ENCODE peak calls at places on chromosomes 6 and 20, in nine cellular contexts. D, B, R, U, J, C, W, Y and Q are unnamed samples.

GRCh38 chr6:167501831-167502385 is 177.0 kb downstream of the TTLL2 start:
- DNase-seq in D (no peak), B (no peak), R (peak), U (no peak), J (no peak), C (peak), W (peak), Y (no peak), Q (peak)

GRCh38 chr6:30358340-30358679 is 13.4 kb downstream of the RPP21 start:
- DNase-seq in D (no peak), B (no peak), R (peak), U (no peak), J (no peak), C (peak), W (no peak), Y (no peak), Q (no peak)

GRCh38 chr20:32871622-32872160 is 13.0 kb downstream of the EFCAB8 start:
- DNase-seq in D (no peak), B (peak), R (no peak), U (no peak), J (no peak), C (no peak), W (no peak), Y (no peak), Q (no peak)

GRCh38 chr20:37257530-37257929 is 4.1 kb downstream of the GHRH start:
- DNase-seq in D (no peak), B (no peak), R (no peak), U (no peak), J (no peak), C (no peak), W (no peak), Y (no peak), Q (no peak)

GRCh38 chr6:71107935-71108420 is 151.1 kb upstream of the B3GAT2 start:
- DNase-seq in D (no peak), B (no peak), R (no peak), U (no peak), J (no peak), C (peak), W (no peak), Y (no peak), Q (no peak)

GRCh38 chr6:25886066-25886465 is 12.0 kb upstream of the SLC17A3 start:
- DNase-seq in D (no peak), B (no peak), R (no peak), U (no peak), J (no peak), C (no peak), W (no peak), Y (no peak), Q (no peak)

GRCh38 chr20:2535711-2536561 is 437 bp upstream of the TMC2 start:
- DNase-seq in D (no peak), B (no peak), R (no peak), U (no peak), J (no peak), C (no peak), W (no peak), Y (no peak), Q (no peak)

GRCh38 chr20:29743101-29743931 is 1514.1 kb upstream of the DEFB115 start:
- DNase-seq in D (no peak), B (peak), R (no peak), U (no peak), J (no peak), C (no peak), W (no peak), Y (no peak), Q (no peak)

GRCh38 chr6:4637691-4638433 is 138.3 kb upstream of the CDYL start:
- DNase-seq in D (no peak), B (no peak), R (no peak), U (no peak), J (no peak), C (peak), W (peak), Y (no peak), Q (no peak)

GRCh38 chr20:5780233-5781217 is 30.3 kb downstream of the SHLD1 start:
- DNase-seq in D (no peak), B (no peak), R (no peak), U (no peak), J (no peak), C (no peak), W (no peak), Y (no peak), Q (no peak)

GRCh38 chr20:35695245-35695749 is 3.9 kb downstream of the NFS1 start:
- DNase-seq in D (no peak), B (no peak), R (no peak), U (no peak), J (no peak), C (no peak), W (no peak), Y (no peak), Q (no peak)

GRCh38 chr6:96725276-96725675 is 112.0 kb downstream of the GPR63 start:
- DNase-seq in D (no peak), B (no peak), R (no peak), U (no peak), J (no peak), C (no peak), W (no peak), Y (no peak), Q (no peak)

GRCh38 chr6:118648866-118649554 is 2.4 kb downstream of the CEP85L start:
- DNase-seq in D (no peak), B (no peak), R (no peak), U (no peak), J (no peak), C (no peak), W (no peak), Y (no peak), Q (no peak)

GRCh38 chr6:24547243-24547642 is 52.5 kb downstream of the ALDH5A1 start:
- DNase-seq in D (no peak), B (no peak), R (peak), U (no peak), J (peak), C (peak), W (no peak), Y (no peak), Q (no peak)

GRCh38 chr20:36320898-36321695 is 15.0 kb downstream of the DLGAP4 start:
- DNase-seq in D (no peak), B (peak), R (no peak), U (no peak), J (no peak), C (no peak), W (no peak), Y (no peak), Q (no peak)

GRCh38 chr6:113833537-113833936 is 23.6 kb upstream of the MARCKS start:
- DNase-seq in D (no peak), B (no peak), R (no peak), U (no peak), J (no peak), C (peak), W (no peak), Y (no peak), Q (no peak)

GRCh38 chr20:37852666-37853065 is 50.3 kb upstream of the VSTM2L start:
- DNase-seq in D (no peak), B (no peak), R (no peak), U (no peak), J (no peak), C (no peak), W (no peak), Y (no peak), Q (no peak)

GRCh38 chr6:45677381-45677992 is 299.8 kb upstream of the SUPT3H start:
- DNase-seq in D (no peak), B (peak), R (no peak), U (peak), J (peak), C (peak), W (no peak), Y (no peak), Q (no peak)

GRCh38 chr6:79076160-79076559 is 1.9 kb downstream of the PHIP start:
- DNase-seq in D (no peak), B (no peak), R (no peak), U (no peak), J (no peak), C (peak), W (no peak), Y (no peak), Q (no peak)

GRCh38 chr6:129845696-129846095 is 15.4 kb downstream of the TMEM244 start:
- DNase-seq in D (no peak), B (no peak), R (no peak), U (no peak), J (no peak), C (no peak), W (no peak), Y (no peak), Q (no peak)

GRCh38 chr6:170035896-170036295 is 255.0 kb downstream of the DLL1 start:
- DNase-seq in D (no peak), B (peak), R (peak), U (no peak), J (no peak), C (no peak), W (no peak), Y (no peak), Q (no peak)

GRCh38 chr6:53793318-53793975 is 1.4 kb upstream of the LRRC1 start:
- DNase-seq in D (peak), B (peak), R (peak), U (peak), J (peak), C (peak), W (peak), Y (no peak), Q (no peak)

GRCh38 chr20:22560817-22561216 is 23.6 kb downstream of the FOXA2 start:
- DNase-seq in D (no peak), B (no peak), R (peak), U (no peak), J (no peak), C (no peak), W (no peak), Y (no peak), Q (no peak)

GRCh38 chr6:160999508-160999907 is 7.9 kb downstream of the MAP3K4 start:
- DNase-seq in D (no peak), B (no peak), R (no peak), U (no peak), J (no peak), C (no peak), W (no peak), Y (no peak), Q (no peak)

GRCh38 chr20:23446505-23446904 is 6.2 kb downstream of the CST11 start:
- DNase-seq in D (no peak), B (no peak), R (peak), U (peak), J (no peak), C (peak), W (peak), Y (no peak), Q (peak)

GRCh38 chr20:43767686-43768474 is 41.1 kb upstream of the GTSF1L start:
- DNase-seq in D (no peak), B (no peak), R (no peak), U (no peak), J (no peak), C (peak), W (no peak), Y (no peak), Q (no peak)

GRCh38 chr6:25248100-25248499 is 31.1 kb upstream of the CARMIL1 start:
- DNase-seq in D (no peak), B (no peak), R (no peak), U (no peak), J (no peak), C (no peak), W (no peak), Y (no peak), Q (no peak)

GRCh38 chr20:5315807-5316187 is 957 bp downstream of the PROKR2 start:
- DNase-seq in D (no peak), B (no peak), R (peak), U (no peak), J (no peak), C (no peak), W (no peak), Y (no peak), Q (no peak)

GRCh38 chr6:101303474-101303873 is 90.0 kb upstream of the GRIK2 start:
- DNase-seq in D (no peak), B (no peak), R (no peak), U (no peak), J (no peak), C (no peak), W (no peak), Y (no peak), Q (no peak)

GRCh38 chr20:56843817-56844216 is 214.7 kb downstream of the TFAP2C start:
- DNase-seq in D (no peak), B (no peak), R (peak), U (no peak), J (no peak), C (no peak), W (peak), Y (no peak), Q (no peak)

DNA sequence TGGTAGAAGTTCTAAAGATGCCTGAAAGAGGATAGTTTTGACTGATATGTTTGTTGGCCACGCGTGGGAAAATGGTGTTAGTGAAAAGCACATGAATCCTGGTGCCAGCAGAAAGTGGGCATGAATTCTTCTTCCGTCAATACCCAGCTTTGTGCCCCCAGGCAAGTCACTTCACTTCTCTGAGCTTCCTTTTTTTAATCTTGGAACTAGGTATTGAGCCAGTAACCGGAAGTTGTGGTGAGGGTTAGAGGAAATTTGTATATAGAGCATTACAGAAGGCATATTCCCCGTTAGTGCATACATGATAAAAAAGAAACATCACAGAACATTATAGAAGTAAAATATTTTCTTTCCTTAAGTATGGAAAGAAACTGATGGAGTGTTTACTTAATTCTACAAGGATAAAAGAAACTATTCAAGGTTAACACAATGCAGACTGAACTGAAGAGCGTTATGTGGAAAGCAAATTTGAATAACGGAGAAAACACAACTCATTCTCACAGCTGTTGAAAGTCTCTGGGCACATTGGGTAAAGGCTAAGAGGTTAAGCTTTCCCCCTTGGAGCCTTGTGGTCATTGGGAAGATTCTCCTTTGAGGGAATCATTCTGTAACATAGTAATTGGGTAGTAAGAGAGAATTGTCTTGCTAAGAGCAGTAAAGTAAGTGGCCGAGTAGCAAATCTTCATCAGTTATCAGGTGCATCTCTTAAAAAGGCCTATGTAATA is 223.1 kb downstream of the BCAS1 start:
- DNase-seq in D (no peak), B (no peak), R (no peak), U (no peak), J (no peak), C (no peak), W (no peak), Y (no peak), Q (no peak)
- H3K27ac ChIP-seq in D (no peak), B (no peak), R (no peak), U (no peak), J (no peak), C (no peak), W (peak), Y (no peak), Q (no peak)

DNA sequence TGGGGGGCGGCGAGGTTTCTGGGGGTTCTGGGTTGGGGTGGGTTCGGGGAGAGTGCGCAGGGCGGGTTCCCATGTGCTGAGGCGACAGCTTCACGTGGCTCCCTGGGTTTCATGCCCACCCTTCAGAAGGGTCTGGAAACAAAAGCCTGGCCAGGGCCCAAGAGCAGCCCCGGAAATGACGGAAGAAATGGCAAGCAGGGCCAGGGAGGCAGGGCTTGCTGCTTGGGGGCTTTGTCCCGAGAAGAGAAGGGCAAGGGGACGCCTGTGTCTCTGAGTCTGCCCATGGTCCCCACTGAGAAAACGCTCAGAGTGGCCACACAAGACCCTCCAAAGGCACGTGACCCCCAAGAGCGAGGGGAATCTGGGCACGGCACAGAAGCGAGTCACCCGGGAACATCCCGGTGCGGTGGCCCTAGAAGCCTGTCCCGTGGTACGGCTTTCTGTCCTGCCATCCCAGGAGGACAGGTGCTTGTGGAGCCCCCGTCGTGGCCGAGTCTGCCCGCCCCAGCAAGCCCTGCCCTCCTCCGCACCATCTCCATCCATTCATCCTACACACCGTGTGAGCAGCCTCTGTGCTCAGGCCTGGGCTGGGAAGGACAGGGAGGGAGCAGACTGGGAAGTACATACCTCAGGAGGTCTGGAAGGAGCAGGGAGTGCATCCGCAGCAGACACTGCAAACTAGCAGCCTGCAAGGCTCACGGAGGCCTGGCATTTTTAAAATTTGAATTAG is 9.0 kb downstream of the NPEPL1 start:
- DNase-seq in D (no peak), B (peak), R (no peak), U (no peak), J (no peak), C (no peak), W (no peak), Y (no peak), Q (no peak)
- H3K27ac ChIP-seq in D (no peak), B (no peak), R (no peak), U (no peak), J (no peak), C (no peak), W (no peak), Y (no peak), Q (no peak)

GRCh38 chr6:44664716-44665115 is 277.2 kb downstream of the CDC5L start:
- DNase-seq in D (no peak), B (no peak), R (no peak), U (no peak), J (no peak), C (peak), W (no peak), Y (no peak), Q (no peak)
- H3K27ac ChIP-seq in D (no peak), B (no peak), R (no peak), U (no peak), J (no peak), C (no peak), W (no peak), Y (no peak), Q (no peak)

DNA sequence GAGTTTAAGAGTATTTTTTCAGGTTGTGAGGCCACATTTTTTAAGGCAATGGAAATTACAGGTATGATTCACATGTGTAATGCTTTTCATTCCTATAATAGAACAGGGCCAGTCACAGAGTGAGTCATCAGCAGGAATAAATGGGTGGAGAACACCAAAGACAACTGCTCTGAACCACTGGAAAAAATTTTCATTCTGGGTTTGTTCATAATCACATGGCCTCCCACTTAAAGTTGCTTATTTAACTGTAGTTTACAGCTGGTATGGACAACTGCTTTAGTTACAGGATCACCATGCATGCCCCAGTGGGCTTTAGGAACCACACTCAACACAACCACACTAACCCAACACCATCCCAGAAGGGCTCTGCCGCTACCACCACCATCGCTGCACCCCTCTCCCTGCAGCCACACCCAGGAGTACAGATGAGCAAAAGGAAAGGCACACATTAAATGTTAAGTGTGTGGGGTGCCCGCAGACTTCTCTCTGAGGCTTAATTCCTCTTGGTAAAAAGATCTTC is 107.0 kb upstream of the DST start:
- DNase-seq in D (no peak), B (no peak), R (no peak), U (no peak), J (no peak), C (peak), W (no peak), Y (no peak), Q (no peak)
- H3K27ac ChIP-seq in D (no peak), B (no peak), R (no peak), U (no peak), J (no peak), C (no peak), W (peak), Y (no peak), Q (peak)

DNA sequence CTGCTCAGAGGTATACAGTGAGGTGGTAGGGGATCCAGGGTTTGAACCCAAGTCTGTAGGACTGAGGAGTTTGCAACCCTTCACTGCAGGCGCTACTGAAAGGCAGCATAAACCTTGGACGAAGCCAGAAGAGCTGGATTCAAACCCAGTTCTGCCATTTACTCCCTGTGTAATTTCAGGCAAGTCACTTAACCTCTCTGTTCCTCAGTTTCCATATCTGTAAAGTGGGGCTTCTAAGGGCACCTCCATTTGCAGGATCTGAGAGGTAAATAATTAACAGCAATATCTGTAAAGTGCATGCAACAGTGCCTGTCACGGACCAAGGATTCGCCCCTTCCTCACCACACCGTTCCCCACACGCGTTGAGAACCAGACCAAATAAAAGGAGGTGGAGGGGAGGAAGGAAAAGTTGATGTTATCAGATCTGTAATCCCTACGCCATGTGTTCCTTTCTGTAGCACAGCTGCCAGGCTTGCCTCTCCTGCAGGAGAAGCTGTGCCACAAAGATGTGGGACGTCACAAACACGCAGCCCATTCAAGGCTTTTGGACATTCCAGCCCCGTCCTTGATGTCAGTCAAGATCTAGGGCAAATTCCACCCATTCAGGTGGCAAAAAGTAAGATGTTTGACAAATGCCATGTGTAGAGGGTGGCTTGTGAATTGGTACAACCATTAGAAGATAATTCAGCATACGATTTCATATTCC is 9.8 kb downstream of the RIPOR3 start:
- DNase-seq in D (no peak), B (no peak), R (no peak), U (no peak), J (no peak), C (no peak), W (no peak), Y (no peak), Q (no peak)
- H3K27ac ChIP-seq in D (no peak), B (peak), R (no peak), U (no peak), J (no peak), C (no peak), W (no peak), Y (no peak), Q (no peak)

DNA sequence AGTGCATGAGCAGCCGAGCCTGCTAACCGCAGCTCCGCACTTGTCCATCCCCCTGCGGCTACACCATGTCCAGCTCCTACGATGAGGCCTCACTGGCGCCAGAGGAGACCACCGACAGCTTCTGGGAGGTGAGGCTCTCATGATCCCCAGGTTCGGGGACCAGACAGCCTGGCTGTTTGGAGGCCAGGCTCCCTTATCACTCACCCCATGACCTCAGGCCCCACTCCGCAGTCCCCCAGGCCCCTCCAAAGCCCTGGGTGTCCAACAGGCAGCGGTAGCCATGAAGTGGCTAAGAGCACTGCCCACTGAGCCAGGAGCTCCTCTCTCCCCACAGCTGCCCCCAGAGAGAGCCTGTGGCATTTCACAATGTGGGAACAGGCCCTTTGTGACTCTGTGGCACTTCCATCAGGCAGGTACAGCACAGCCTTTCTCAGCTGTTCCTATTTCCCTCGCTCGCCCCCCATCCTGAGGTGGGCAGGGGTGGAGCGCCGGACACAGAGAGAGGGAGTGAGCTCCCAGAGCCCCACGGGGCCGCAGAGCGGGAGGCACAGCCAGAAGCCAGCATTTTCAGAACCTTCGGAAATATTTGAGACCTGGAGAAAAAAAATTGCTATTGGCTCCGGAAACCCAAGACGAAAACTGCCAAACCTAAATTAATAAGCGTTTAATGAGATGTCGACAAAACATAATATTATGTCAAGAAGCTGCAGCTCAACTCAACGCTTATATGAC is 29.7 kb downstream of the SPDEF start:
- DNase-seq in D (no peak), B (peak), R (no peak), U (no peak), J (no peak), C (no peak), W (no peak), Y (no peak), Q (no peak)
- H3K27ac ChIP-seq in D (peak), B (no peak), R (no peak), U (no peak), J (no peak), C (peak), W (peak), Y (peak), Q (peak)